ENCODE peak calls at places on chromosome 13, in seven cellular contexts. One of them, this sample, is unnamed.

GRCh38 chr13:49185264-49185663 is 34.9 kb upstream of the MLNR start:
- DNase-seq in NCI-H1930: no peak
- DNase-seq in stromal cell of bone marrow: no peak
- DNase-seq in anterior cingulate cortex: no peak
- DNase-seq in activated gamma-delta T cell treated with Interleukin-2 at 50 U/mL for 16 hours: no peak
- DNase-seq in stimulated activated CD8-positive, alpha-beta memory T cell treated with anti-CD3 and anti-CD28 coated beads, Interleukin-7, amount 100 ng/mL, for 1 hour: no peak
- DNase-seq in NCI-H774: no peak
- DNase-seq in this sample: no peak

GRCh38 chr13:106468948-106469590 is 66.4 kb downstream of the EFNB2 start:
- DNase-seq in NCI-H1930: no peak
- DNase-seq in stromal cell of bone marrow: no peak
- DNase-seq in anterior cingulate cortex: no peak
- DNase-seq in activated gamma-delta T cell treated with Interleukin-2 at 50 U/mL for 16 hours: no peak
- DNase-seq in stimulated activated CD8-positive, alpha-beta memory T cell treated with anti-CD3 and anti-CD28 coated beads, Interleukin-7, amount 100 ng/mL, for 1 hour: no peak
- DNase-seq in NCI-H774: no peak
- DNase-seq in this sample: no peak

GRCh38 chr13:53242015-53242414 is 213.4 kb downstream of the OLFM4 start:
- DNase-seq in NCI-H1930: no peak
- DNase-seq in stromal cell of bone marrow: no peak
- DNase-seq in anterior cingulate cortex: no peak
- DNase-seq in activated gamma-delta T cell treated with Interleukin-2 at 50 U/mL for 16 hours: no peak
- DNase-seq in stimulated activated CD8-positive, alpha-beta memory T cell treated with anti-CD3 and anti-CD28 coated beads, Interleukin-7, amount 100 ng/mL, for 1 hour: no peak
- DNase-seq in NCI-H774: no peak
- DNase-seq in this sample: no peak

GRCh38 chr13:69474286-69474685 is 633.3 kb upstream of the ATXN8OS start:
- DNase-seq in NCI-H1930: no peak
- DNase-seq in stromal cell of bone marrow: no peak
- DNase-seq in anterior cingulate cortex: no peak
- DNase-seq in activated gamma-delta T cell treated with Interleukin-2 at 50 U/mL for 16 hours: no peak
- DNase-seq in stimulated activated CD8-positive, alpha-beta memory T cell treated with anti-CD3 and anti-CD28 coated beads, Interleukin-7, amount 100 ng/mL, for 1 hour: no peak
- DNase-seq in NCI-H774: no peak
- DNase-seq in this sample: no peak

GRCh38 chr13:110524484-110525254 is 36.9 kb downstream of the RAB20 start:
- DNase-seq in NCI-H1930: no peak
- DNase-seq in stromal cell of bone marrow: no peak
- DNase-seq in anterior cingulate cortex: no peak
- DNase-seq in activated gamma-delta T cell treated with Interleukin-2 at 50 U/mL for 16 hours: no peak
- DNase-seq in stimulated activated CD8-positive, alpha-beta memory T cell treated with anti-CD3 and anti-CD28 coated beads, Interleukin-7, amount 100 ng/mL, for 1 hour: no peak
- DNase-seq in NCI-H774: peak; percentile 98
- DNase-seq in this sample: no peak

GRCh38 chr13:60397693-60398437 is 845 bp downstream of the TDRD3 start:
- DNase-seq in NCI-H1930: peak; percentile 30
- DNase-seq in stromal cell of bone marrow: peak; percentile 32
- DNase-seq in anterior cingulate cortex: peak; percentile 45
- DNase-seq in activated gamma-delta T cell treated with Interleukin-2 at 50 U/mL for 16 hours: peak; percentile 38
- DNase-seq in stimulated activated CD8-positive, alpha-beta memory T cell treated with anti-CD3 and anti-CD28 coated beads, Interleukin-7, amount 100 ng/mL, for 1 hour: peak; percentile 12
- DNase-seq in NCI-H774: peak; percentile 44
- DNase-seq in this sample: peak; percentile 38

GRCh38 chr13:64371045-64371444 is 2859.1 kb downstream of the PCDH9 start:
- DNase-seq in NCI-H1930: no peak
- DNase-seq in stromal cell of bone marrow: no peak
- DNase-seq in anterior cingulate cortex: no peak
- DNase-seq in activated gamma-delta T cell treated with Interleukin-2 at 50 U/mL for 16 hours: no peak
- DNase-seq in stimulated activated CD8-positive, alpha-beta memory T cell treated with anti-CD3 and anti-CD28 coated beads, Interleukin-7, amount 100 ng/mL, for 1 hour: no peak
- DNase-seq in NCI-H774: no peak
- DNase-seq in this sample: no peak

GRCh38 chr13:41645313-41645712 is 188.0 kb downstream of the RGCC start:
- DNase-seq in NCI-H1930: no peak
- DNase-seq in stromal cell of bone marrow: peak; percentile 88
- DNase-seq in anterior cingulate cortex: no peak
- DNase-seq in activated gamma-delta T cell treated with Interleukin-2 at 50 U/mL for 16 hours: no peak
- DNase-seq in stimulated activated CD8-positive, alpha-beta memory T cell treated with anti-CD3 and anti-CD28 coated beads, Interleukin-7, amount 100 ng/mL, for 1 hour: no peak
- DNase-seq in NCI-H774: no peak
- DNase-seq in this sample: peak; percentile 55

GRCh38 chr13:83880275-83881027 is 1.8 kb downstream of the SLITRK1 start:
- DNase-seq in NCI-H1930: no peak
- DNase-seq in stromal cell of bone marrow: no peak
- DNase-seq in anterior cingulate cortex: no peak
- DNase-seq in activated gamma-delta T cell treated with Interleukin-2 at 50 U/mL for 16 hours: no peak
- DNase-seq in stimulated activated CD8-positive, alpha-beta memory T cell treated with anti-CD3 and anti-CD28 coated beads, Interleukin-7, amount 100 ng/mL, for 1 hour: no peak
- DNase-seq in NCI-H774: no peak
- DNase-seq in this sample: no peak

GRCh38 chr13:30191491-30192100 is 115.8 kb downstream of the KATNAL1 start:
- DNase-seq in NCI-H1930: no peak
- DNase-seq in stromal cell of bone marrow: peak; percentile 14
- DNase-seq in anterior cingulate cortex: no peak
- DNase-seq in activated gamma-delta T cell treated with Interleukin-2 at 50 U/mL for 16 hours: no peak
- DNase-seq in stimulated activated CD8-positive, alpha-beta memory T cell treated with anti-CD3 and anti-CD28 coated beads, Interleukin-7, amount 100 ng/mL, for 1 hour: no peak
- DNase-seq in NCI-H774: no peak
- DNase-seq in this sample: no peak

GRCh38 chr13:50909605-50910482 is at the start of gene RNASEH2B:
- DNase-seq in NCI-H1930: peak; percentile 77
- DNase-seq in stromal cell of bone marrow: no peak
- DNase-seq in anterior cingulate cortex: peak; percentile 40
- DNase-seq in activated gamma-delta T cell treated with Interleukin-2 at 50 U/mL for 16 hours: peak; percentile 54
- DNase-seq in stimulated activated CD8-positive, alpha-beta memory T cell treated with anti-CD3 and anti-CD28 coated beads, Interleukin-7, amount 100 ng/mL, for 1 hour: peak; percentile 25
- DNase-seq in NCI-H774: peak; percentile 74
- DNase-seq in this sample: peak; percentile 21

GRCh38 chr13:52644108-52644507 is 1.9 kb downstream of the HNRNPA1L2 start:
- DNase-seq in NCI-H1930: no peak
- DNase-seq in stromal cell of bone marrow: peak; percentile 38
- DNase-seq in anterior cingulate cortex: no peak
- DNase-seq in activated gamma-delta T cell treated with Interleukin-2 at 50 U/mL for 16 hours: no peak
- DNase-seq in stimulated activated CD8-positive, alpha-beta memory T cell treated with anti-CD3 and anti-CD28 coated beads, Interleukin-7, amount 100 ng/mL, for 1 hour: no peak
- DNase-seq in NCI-H774: no peak
- DNase-seq in this sample: peak; percentile 29

GRCh38 chr13:77429320-77430142 is 102.6 kb upstream of the MYCBP2 start:
- DNase-seq in NCI-H1930: no peak
- DNase-seq in stromal cell of bone marrow: peak; percentile 7
- DNase-seq in anterior cingulate cortex: no peak
- DNase-seq in activated gamma-delta T cell treated with Interleukin-2 at 50 U/mL for 16 hours: no peak
- DNase-seq in stimulated activated CD8-positive, alpha-beta memory T cell treated with anti-CD3 and anti-CD28 coated beads, Interleukin-7, amount 100 ng/mL, for 1 hour: no peak
- DNase-seq in NCI-H774: no peak
- DNase-seq in this sample: no peak

GRCh38 chr13:27079421-27079958 is 92.1 kb downstream of the USP12 start:
- DNase-seq in NCI-H1930: no peak
- DNase-seq in stromal cell of bone marrow: peak; percentile 63
- DNase-seq in anterior cingulate cortex: no peak
- DNase-seq in activated gamma-delta T cell treated with Interleukin-2 at 50 U/mL for 16 hours: no peak
- DNase-seq in stimulated activated CD8-positive, alpha-beta memory T cell treated with anti-CD3 and anti-CD28 coated beads, Interleukin-7, amount 100 ng/mL, for 1 hour: no peak
- DNase-seq in NCI-H774: no peak
- DNase-seq in this sample: no peak